ENCODE peak calls at places on chromosomes 3 and 15, in four cellular contexts. P is RWPE1, F is cardiac muscle cell, K is heart right ventricle. Z is an unnamed sample.

GRCh38 chr3:123833398-123833785 is 50.7 kb downstream of the MYLK start:
- DNase-seq in P (no peak), F (no peak), K (no peak), Z (no peak)

GRCh38 chr3:133025546-133025945 is 12.6 kb upstream of the TMEM108 start:
- DNase-seq in K (no peak), P (no peak), F (no peak), Z (no peak)

GRCh38 chr3:56795097-56795806 is 6.5 kb downstream of the ARHGEF3 start:
- DNase-seq in P (no peak), F (no peak), K (no peak), Z (no peak)

GRCh38 chr3:69329897-69330296 is 56.0 kb downstream of the FRMD4B start:
- DNase-seq in K (no peak), P (no peak), F (no peak), Z (no peak)

GRCh38 chr3:179852117-179852886 is 184.4 kb downstream of the PEX5L start:
- DNase-seq in K (no peak), F (no peak), P (no peak), Z (no peak)

GRCh38 chr3:68972358-68972979 is 40.1 kb upstream of the TAFA4 start:
- DNase-seq in P (peak), F (peak), K (peak), Z (peak)

GRCh38 chr3:176953106-176954080 is 243.9 kb downstream of the TBL1XR1 start:
- DNase-seq in F (no peak), K (peak), P (no peak), Z (peak)

GRCh38 chr3:72692959-72693518 is 155.2 kb downstream of the SHQ1 start:
- DNase-seq in F (no peak), P (no peak), K (no peak), Z (peak)

GRCh38 chr3:183638092-183638644 is 2.7 kb downstream of the KLHL24 start:
- DNase-seq in F (no peak), P (no peak), K (no peak), Z (no peak)

GRCh38 chr15:93485922-93486327 is 396.9 kb upstream of the RGMA start:
- DNase-seq in K (peak), P (no peak), F (no peak), Z (no peak)

GRCh38 chr3:55511895-55512585 is 24.9 kb upstream of the WNT5A start:
- DNase-seq in K (no peak), F (no peak), P (no peak), Z (no peak)

GRCh38 chr3:160486459-160486869 is 36.9 kb upstream of the TRIM59 start:
- DNase-seq in F (peak), P (no peak), K (no peak), Z (no peak)

DNA sequence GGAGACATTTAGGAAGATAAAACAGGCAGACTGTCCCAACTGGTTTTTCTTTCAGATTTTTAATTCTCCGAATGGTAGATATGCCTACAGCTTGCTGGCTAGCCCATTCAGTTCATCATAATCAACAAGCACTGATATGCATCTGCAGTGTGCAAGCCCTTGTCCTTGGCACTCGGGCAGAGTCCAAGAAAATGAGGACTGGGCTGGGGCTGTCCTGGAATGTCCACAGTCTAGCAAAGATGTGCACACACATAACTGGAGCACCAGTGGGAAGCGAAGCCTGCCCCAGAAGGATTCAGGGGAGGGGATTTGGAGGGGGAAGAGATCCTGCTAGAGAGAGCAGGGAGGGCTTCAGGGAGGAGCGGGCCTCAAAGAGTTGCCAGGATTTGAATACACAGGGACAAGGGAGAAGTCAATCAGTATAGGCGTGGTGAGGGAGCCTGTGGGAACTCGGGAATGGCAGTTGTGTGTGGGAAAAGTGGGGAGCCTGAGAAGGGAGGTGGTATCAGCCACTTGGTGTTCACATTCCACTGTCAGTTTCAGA is 8.7 kb downstream of the FAH start:
- DNase-seq in K (no peak), F (no peak), P (no peak), Z (no peak)
- H3K27ac ChIP-seq in K (no peak), F (no peak), P (no peak), Z (no peak)

GRCh38 chr3:178085817-178086123 is 450.5 kb upstream of the KCNMB2 start:
- DNase-seq in P (no peak), K (no peak), F (no peak), Z (no peak)

GRCh38 chr3:178086419-178086818 is 449.8 kb upstream of the KCNMB2 start:
- DNase-seq in F (no peak), K (no peak), P (no peak), Z (no peak)

GRCh38 chr3:178087376-178087775 is 448.9 kb upstream of the KCNMB2 start:
- DNase-seq in K (no peak), F (no peak), P (no peak), Z (no peak)

GRCh38 chr3:178083906-178084823 is 452.1 kb upstream of the KCNMB2 start:
- DNase-seq in P (peak), K (no peak), F (peak), Z (no peak)

GRCh38 chr3:178084938-178085816 is 451.1 kb upstream of the KCNMB2 start:
- DNase-seq in F (peak), P (no peak), K (peak), Z (peak)
- H3K27ac ChIP-seq in F (peak), P (no peak), K (peak), Z (peak)

GRCh38 chr15:41936649-41937567 is 35.4 kb downstream of the EHD4 start:
- DNase-seq in P (no peak), F (no peak), K (no peak), Z (no peak)
- H3K27ac ChIP-seq in P (peak), F (peak), K (peak), Z (no peak)

GRCh38 chr15:56146756-56147155 is 96.9 kb downstream of the RFX7 start:
- DNase-seq in P (no peak), F (no peak), K (no peak), Z (no peak)
- H3K27ac ChIP-seq in P (no peak), F (no peak), K (no peak), Z (no peak)

GRCh38 chr3:155386817-155387403 is 93.4 kb upstream of the STRIT1 start:
- DNase-seq in F (no peak), K (no peak), P (no peak), Z (no peak)
- H3K27ac ChIP-seq in F (no peak), K (peak), P (no peak), Z (no peak)

DNA sequence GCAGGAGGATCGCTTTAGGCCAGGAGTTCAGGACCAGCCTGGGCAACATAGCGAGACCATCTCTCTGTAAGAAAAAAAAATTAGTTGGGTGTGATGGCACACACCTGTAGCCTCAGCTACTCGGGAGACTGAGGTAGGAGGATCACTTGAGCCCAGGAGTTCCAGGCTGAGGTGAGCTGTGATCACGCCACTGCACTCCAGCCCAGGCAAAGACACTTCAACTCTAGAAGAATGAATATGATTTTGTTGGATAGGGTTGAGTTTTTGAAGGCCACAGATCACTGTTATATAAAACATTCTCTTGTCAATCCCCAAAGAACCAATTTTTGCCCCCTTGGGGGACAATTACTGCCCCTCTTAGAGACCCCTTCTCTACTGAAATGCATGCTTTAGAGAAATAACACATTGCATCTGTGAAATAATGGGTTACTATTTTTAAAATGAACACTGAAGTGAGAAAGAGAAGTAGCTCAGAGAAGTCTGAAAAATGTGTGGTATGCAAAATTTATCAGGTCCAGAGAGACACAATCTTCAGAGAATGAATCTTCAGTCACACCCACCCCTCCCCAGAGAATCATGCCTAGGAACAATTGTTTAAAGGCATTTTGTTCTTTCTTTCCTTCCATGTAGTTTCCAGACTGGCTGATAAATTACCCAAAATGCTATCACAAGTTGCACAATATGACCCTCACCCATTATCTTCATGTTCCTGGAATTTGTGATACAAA is 42.7 kb downstream of the METTL6 start:
- DNase-seq in K (no peak), P (no peak), F (no peak), Z (no peak)
- H3K27ac ChIP-seq in K (no peak), P (no peak), F (no peak), Z (no peak)

GRCh38 chr15:85642693-85643058 is 152.0 kb downstream of the KLHL25 start:
- DNase-seq in F (peak), K (peak), P (no peak), Z (no peak)

GRCh38 chr15:85636351-85636750 is 158.4 kb downstream of the KLHL25 start:
- DNase-seq in K (no peak), P (no peak), F (no peak), Z (no peak)

GRCh38 chr15:85642054-85642692 is 152.6 kb downstream of the KLHL25 start:
- DNase-seq in F (no peak), K (peak), P (no peak), Z (no peak)

GRCh38 chr15:85639752-85640381 is 154.9 kb downstream of the KLHL25 start:
- DNase-seq in K (no peak), F (no peak), P (peak), Z (no peak)
- H3K27ac ChIP-seq in K (peak), F (no peak), P (no peak), Z (peak)